ENCODE peak calls at places on chromosomes 6 and 20, in eight cellular contexts. One of them, this sample, is unnamed. For H3K27me3, the result is how much of the 10 kb centered on the place peaks cover.

GRCh38 chr6:86657192-86657591 is 280.1 kb upstream of the HTR1E start:
- DNase-seq in endodermal cell: no peak
- DNase-seq in BJ: no peak
- DNase-seq in pancreas: no peak
- DNase-seq in transverse colon: no peak
- DNase-seq in Karpas-422: no peak
- DNase-seq in right lobe of liver: no peak
- DNase-seq in aorta: no peak
- DNase-seq in this sample: no peak

GRCh38 chr20:39874049-39874893 is 814.8 kb downstream of the MAFB start:
- DNase-seq in pancreas: peak
- DNase-seq in aorta: no peak
- DNase-seq in BJ: no peak
- DNase-seq in transverse colon: peak
- DNase-seq in endodermal cell: peak
- DNase-seq in Karpas-422: peak
- DNase-seq in right lobe of liver: peak
- DNase-seq in this sample: peak

GRCh38 chr6:142902636-142903053 is 42.3 kb downstream of the HIVEP2 start:
- DNase-seq in endodermal cell: no peak
- DNase-seq in aorta: peak
- DNase-seq in transverse colon: peak
- DNase-seq in Karpas-422: no peak
- DNase-seq in right lobe of liver: no peak
- DNase-seq in BJ: peak
- DNase-seq in pancreas: no peak
- DNase-seq in this sample: no peak

GRCh38 chr6:80214436-80215022 is 108.1 kb downstream of the BCKDHB start:
- DNase-seq in right lobe of liver: no peak
- DNase-seq in endodermal cell: no peak
- DNase-seq in Karpas-422: peak
- DNase-seq in pancreas: peak
- DNase-seq in BJ: no peak
- DNase-seq in transverse colon: peak
- DNase-seq in aorta: no peak
- DNase-seq in this sample: peak

GRCh38 chr6:122122686-122123085 is 276.8 kb upstream of the HSF2 start:
- DNase-seq in endodermal cell: no peak
- DNase-seq in right lobe of liver: no peak
- DNase-seq in Karpas-422: no peak
- DNase-seq in transverse colon: no peak
- DNase-seq in BJ: no peak
- DNase-seq in aorta: no peak
- DNase-seq in pancreas: no peak
- DNase-seq in this sample: no peak

GRCh38 chr6:161292650-161293281 is 18.9 kb upstream of the AGPAT4 start:
- DNase-seq in Karpas-422: no peak
- DNase-seq in BJ: no peak
- DNase-seq in right lobe of liver: no peak
- DNase-seq in aorta: no peak
- DNase-seq in transverse colon: no peak
- DNase-seq in endodermal cell: no peak
- DNase-seq in pancreas: no peak
- DNase-seq in this sample: no peak

GRCh38 chr6:1724124-1724523 is 114.4 kb downstream of the FOXC1 start:
- DNase-seq in Karpas-422: no peak
- DNase-seq in pancreas: no peak
- DNase-seq in right lobe of liver: no peak
- DNase-seq in endodermal cell: peak
- DNase-seq in transverse colon: no peak
- DNase-seq in aorta: no peak
- DNase-seq in BJ: no peak
- DNase-seq in this sample: no peak

GRCh38 chr20:9241232-9241692 is 172.4 kb downstream of the PLCB4 start:
- DNase-seq in endodermal cell: no peak
- DNase-seq in right lobe of liver: no peak
- DNase-seq in aorta: no peak
- DNase-seq in transverse colon: peak
- DNase-seq in BJ: peak
- DNase-seq in pancreas: no peak
- DNase-seq in Karpas-422: no peak
- DNase-seq in this sample: no peak

GRCh38 chr6:36130672-36131516 is 581 bp downstream of the MAPK13 start:
- DNase-seq in right lobe of liver: peak
- DNase-seq in pancreas: peak
- DNase-seq in endodermal cell: peak
- DNase-seq in Karpas-422: no peak
- DNase-seq in BJ: no peak
- DNase-seq in transverse colon: peak
- DNase-seq in aorta: no peak
- DNase-seq in this sample: peak

GRCh38 chr6:55405474-55406220 is 78.4 kb downstream of the GFRAL start:
- DNase-seq in transverse colon: no peak
- DNase-seq in right lobe of liver: no peak
- DNase-seq in BJ: no peak
- DNase-seq in aorta: no peak
- DNase-seq in endodermal cell: no peak
- DNase-seq in pancreas: no peak
- DNase-seq in Karpas-422: no peak
- DNase-seq in this sample: no peak

GRCh38 chr6:125904871-125905270 is 51.7 kb upstream of the HINT3 start:
- DNase-seq in right lobe of liver: no peak
- DNase-seq in pancreas: no peak
- DNase-seq in Karpas-422: no peak
- DNase-seq in transverse colon: no peak
- DNase-seq in aorta: no peak
- DNase-seq in BJ: no peak
- DNase-seq in endodermal cell: no peak
- DNase-seq in this sample: no peak

GRCh38 chr20:833121-833449 is 430 bp upstream of the FAM110A start:
- DNase-seq in pancreas: no peak
- DNase-seq in Karpas-422: peak
- DNase-seq in right lobe of liver: no peak
- DNase-seq in transverse colon: no peak
- DNase-seq in BJ: no peak
- DNase-seq in endodermal cell: no peak
- DNase-seq in aorta: no peak
- DNase-seq in this sample: no peak

GRCh38 chr6:138643210-138643609 is 130.4 kb upstream of the CCDC28A start:
- DNase-seq in endodermal cell: no peak
- DNase-seq in BJ: no peak
- DNase-seq in pancreas: no peak
- DNase-seq in Karpas-422: no peak
- DNase-seq in aorta: no peak
- DNase-seq in right lobe of liver: peak
- DNase-seq in transverse colon: no peak
- DNase-seq in this sample: no peak

GRCh38 chr20:45722047-45722446 is at the start of gene SPINT4:
- DNase-seq in Karpas-422: no peak
- DNase-seq in right lobe of liver: no peak
- DNase-seq in transverse colon: no peak
- DNase-seq in pancreas: no peak
- DNase-seq in BJ: no peak
- DNase-seq in endodermal cell: no peak
- DNase-seq in aorta: no peak
- DNase-seq in this sample: no peak

DNA sequence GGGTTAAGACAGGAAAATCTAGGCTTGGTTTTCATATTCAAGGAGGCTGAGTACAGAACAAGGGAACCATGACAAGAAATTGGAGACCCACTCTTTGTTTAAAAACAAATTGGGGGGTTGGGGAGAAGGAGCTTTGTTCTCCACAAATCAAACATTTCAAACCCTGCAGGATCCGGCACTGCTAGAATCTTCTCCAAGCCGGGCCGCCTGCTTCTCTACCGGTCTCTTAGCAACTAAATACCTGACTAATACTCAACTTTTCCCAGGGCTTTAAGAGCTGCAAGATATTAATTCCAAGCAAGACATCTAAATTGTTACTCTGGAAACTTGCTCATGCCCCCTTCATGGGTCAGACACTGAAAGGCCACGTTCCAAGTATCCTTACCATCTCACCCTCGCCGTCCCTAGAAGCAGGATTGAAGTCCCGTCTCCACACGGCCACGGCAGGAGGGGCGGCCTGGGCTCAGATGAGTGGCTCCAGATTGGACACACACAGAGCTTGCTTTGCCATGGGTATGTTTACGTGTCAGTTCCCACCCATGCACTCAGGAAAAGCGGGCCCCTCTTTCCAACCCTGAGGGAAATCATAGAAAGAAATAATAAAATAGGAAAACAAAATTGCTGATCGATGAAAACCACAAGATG is 126.4 kb upstream of the CDH4 start:
- DNase-seq in BJ: no peak
- DNase-seq in transverse colon: no peak
- DNase-seq in aorta: no peak
- DNase-seq in endodermal cell: no peak
- DNase-seq in pancreas: no peak
- DNase-seq in right lobe of liver: no peak
- DNase-seq in Karpas-422: no peak
- DNase-seq in this sample: no peak
- H3K27me3 ChIP-seq in BJ: under half
- H3K27me3 ChIP-seq in transverse colon: under half
- H3K27me3 ChIP-seq in aorta: under half
- H3K27me3 ChIP-seq in endodermal cell: under half
- H3K27me3 ChIP-seq in pancreas: under half
- H3K27me3 ChIP-seq in right lobe of liver: under half
- H3K27me3 ChIP-seq in Karpas-422: under half
- H3K27me3 ChIP-seq in this sample: under half

DNA sequence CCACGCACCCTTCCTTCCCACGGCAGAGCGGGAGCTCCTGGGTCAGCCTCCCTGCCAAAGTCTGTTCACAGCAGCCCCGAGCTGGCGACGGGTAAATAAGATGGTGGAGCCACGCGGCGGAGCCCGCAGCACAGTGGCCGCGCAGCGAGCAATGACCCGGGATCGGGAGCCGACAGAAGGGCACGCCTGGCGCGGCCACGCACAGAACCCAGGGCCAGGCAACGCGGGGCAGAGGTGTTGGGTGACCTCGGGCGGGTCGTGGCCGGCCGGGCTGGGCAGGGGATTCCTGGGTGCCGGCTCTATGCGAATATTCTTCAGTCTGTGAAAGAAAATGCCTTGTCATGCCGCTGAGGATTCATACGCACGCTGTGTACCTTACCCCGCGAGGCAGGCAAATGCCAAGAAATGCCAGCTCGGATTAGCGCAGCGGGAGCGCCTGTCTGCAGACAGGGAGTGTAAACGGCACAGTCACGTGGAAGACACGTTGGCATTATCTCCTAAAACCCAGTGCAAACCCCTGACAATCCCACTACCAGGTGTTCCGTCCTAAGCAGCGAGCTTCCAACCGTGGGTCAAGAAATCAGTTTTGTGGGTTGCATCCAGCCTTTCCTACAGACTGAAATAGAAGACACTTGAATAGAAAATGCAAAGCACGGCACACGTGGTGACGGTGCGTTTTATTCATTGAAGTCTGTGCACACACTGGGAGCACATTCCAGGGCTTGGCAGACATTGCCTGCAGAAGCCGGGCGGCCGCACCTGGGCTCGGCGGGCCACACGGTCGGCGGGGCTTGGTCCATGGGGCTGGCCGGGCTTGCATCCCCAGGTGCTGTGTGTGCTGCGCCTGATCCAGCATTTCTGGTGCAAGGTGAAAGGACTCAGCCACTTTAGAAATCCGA is 18.3 kb downstream of the CHRNA4 start:
- DNase-seq in Karpas-422: no peak
- DNase-seq in BJ: no peak
- DNase-seq in pancreas: no peak
- DNase-seq in transverse colon: no peak
- DNase-seq in endodermal cell: no peak
- DNase-seq in right lobe of liver: no peak
- DNase-seq in aorta: no peak
- DNase-seq in this sample: peak
- H3K27me3 ChIP-seq in Karpas-422: under half
- H3K27me3 ChIP-seq in BJ: under half
- H3K27me3 ChIP-seq in pancreas: under half
- H3K27me3 ChIP-seq in transverse colon: under half
- H3K27me3 ChIP-seq in endodermal cell: under half
- H3K27me3 ChIP-seq in right lobe of liver: under half
- H3K27me3 ChIP-seq in aorta: under half
- H3K27me3 ChIP-seq in this sample: under half

GRCh38 chr6:31010393-31011060 is at the start of gene MUC22:
- DNase-seq in aorta: no peak
- DNase-seq in transverse colon: no peak
- DNase-seq in Karpas-422: no peak
- DNase-seq in BJ: peak
- DNase-seq in endodermal cell: no peak
- DNase-seq in pancreas: no peak
- DNase-seq in right lobe of liver: no peak
- DNase-seq in this sample: no peak

GRCh38 chr6:31009731-31010130 is 543 bp upstream of the MUC22 start:
- DNase-seq in right lobe of liver: no peak
- DNase-seq in BJ: no peak
- DNase-seq in pancreas: no peak
- DNase-seq in transverse colon: no peak
- DNase-seq in aorta: no peak
- DNase-seq in endodermal cell: no peak
- DNase-seq in Karpas-422: no peak
- DNase-seq in this sample: no peak

GRCh38 chr6:31005249-31006020 is 4.8 kb upstream of the MUC22 start:
- DNase-seq in Karpas-422: no peak
- DNase-seq in right lobe of liver: no peak
- DNase-seq in aorta: no peak
- DNase-seq in pancreas: no peak
- DNase-seq in transverse colon: no peak
- DNase-seq in endodermal cell: no peak
- DNase-seq in BJ: no peak
- DNase-seq in this sample: no peak

GRCh38 chr6:31007694-31008093 is 2.6 kb upstream of the MUC22 start:
- DNase-seq in BJ: peak
- DNase-seq in aorta: no peak
- DNase-seq in endodermal cell: no peak
- DNase-seq in Karpas-422: no peak
- DNase-seq in transverse colon: no peak
- DNase-seq in right lobe of liver: no peak
- DNase-seq in pancreas: no peak
- DNase-seq in this sample: no peak

GRCh38 chr6:31008165-31008564 is 2.1 kb upstream of the MUC22 start:
- DNase-seq in pancreas: no peak
- DNase-seq in BJ: no peak
- DNase-seq in right lobe of liver: no peak
- DNase-seq in Karpas-422: no peak
- DNase-seq in aorta: no peak
- DNase-seq in transverse colon: no peak
- DNase-seq in endodermal cell: no peak
- DNase-seq in this sample: peak
- H3K27me3 ChIP-seq in pancreas: under half
- H3K27me3 ChIP-seq in BJ: under half
- H3K27me3 ChIP-seq in right lobe of liver: under half
- H3K27me3 ChIP-seq in Karpas-422: under half
- H3K27me3 ChIP-seq in aorta: under half
- H3K27me3 ChIP-seq in transverse colon: under half
- H3K27me3 ChIP-seq in endodermal cell: under half
- H3K27me3 ChIP-seq in this sample: under half

DNA sequence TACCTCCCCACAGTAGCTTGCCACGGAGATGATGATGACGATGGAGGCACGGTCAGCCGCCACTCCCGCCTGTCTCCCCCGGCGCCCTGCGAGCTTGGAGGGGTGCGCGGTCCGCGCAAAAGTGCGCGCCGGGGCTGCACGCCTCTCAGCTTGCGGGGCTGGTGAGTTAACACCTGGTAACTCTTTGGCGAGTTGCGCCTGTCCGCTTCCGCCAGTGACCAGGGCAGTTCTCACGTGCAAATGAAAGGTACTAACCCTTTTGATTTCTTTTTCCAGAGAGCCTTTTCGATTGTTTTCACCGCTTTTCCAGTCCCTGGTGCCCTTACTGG is 6.1 kb downstream of the GRIK2 start:
- DNase-seq in transverse colon: no peak
- DNase-seq in right lobe of liver: no peak
- DNase-seq in Karpas-422: no peak
- DNase-seq in aorta: no peak
- DNase-seq in BJ: no peak
- DNase-seq in endodermal cell: peak
- DNase-seq in pancreas: no peak
- DNase-seq in this sample: no peak
- H3K27me3 ChIP-seq in transverse colon: half or more
- H3K27me3 ChIP-seq in right lobe of liver: under half
- H3K27me3 ChIP-seq in Karpas-422: under half
- H3K27me3 ChIP-seq in aorta: under half
- H3K27me3 ChIP-seq in BJ: under half
- H3K27me3 ChIP-seq in endodermal cell: half or more
- H3K27me3 ChIP-seq in pancreas: under half
- H3K27me3 ChIP-seq in this sample: half or more